ENCODE peak calls at places on chromosomes 11 and 22, in six cellular contexts. One of them, this sample, is unnamed.

GRCh38 chr11:14656536-14657457 is 13.2 kb downstream of the PDE3B start:
- DNase-seq in left ventricle myocardium inferior: no peak
- DNase-seq in GM12865: no peak
- DNase-seq in endothelial cell: no peak
- DNase-seq in RWPE1: no peak
- DNase-seq in neural crest cell: no peak
- DNase-seq in this sample: no peak

GRCh38 chr22:25362215-25362882 is 142.9 kb downstream of the CRYBB2 start:
- DNase-seq in left ventricle myocardium inferior: peak
- DNase-seq in GM12865: peak
- DNase-seq in endothelial cell: peak
- DNase-seq in RWPE1: peak
- DNase-seq in neural crest cell: peak
- DNase-seq in this sample: peak

GRCh38 chr22:42863349-42863911 is 6.4 kb upstream of the ARFGAP3 start:
- DNase-seq in left ventricle myocardium inferior: no peak
- DNase-seq in GM12865: peak
- DNase-seq in endothelial cell: no peak
- DNase-seq in RWPE1: peak
- DNase-seq in neural crest cell: no peak
- DNase-seq in this sample: no peak

GRCh38 chr22:50737728-50738648 is at the start of gene ACR:
- DNase-seq in left ventricle myocardium inferior: no peak
- DNase-seq in GM12865: no peak
- DNase-seq in endothelial cell: peak
- DNase-seq in RWPE1: no peak
- DNase-seq in neural crest cell: no peak
- DNase-seq in this sample: no peak

GRCh38 chr11:95989216-95989615 is 65.3 kb upstream of the MTMR2 start:
- DNase-seq in left ventricle myocardium inferior: no peak
- DNase-seq in GM12865: no peak
- DNase-seq in endothelial cell: no peak
- DNase-seq in RWPE1: no peak
- DNase-seq in neural crest cell: no peak
- DNase-seq in this sample: no peak

GRCh38 chr11:32386770-32387377 is 48.5 kb downstream of the WT1 start:
- DNase-seq in left ventricle myocardium inferior: no peak
- DNase-seq in GM12865: no peak
- DNase-seq in endothelial cell: no peak
- DNase-seq in RWPE1: no peak
- DNase-seq in neural crest cell: no peak
- DNase-seq in this sample: no peak

GRCh38 chr11:7599209-7599608 is 74.1 kb downstream of the CYB5R2 start:
- DNase-seq in left ventricle myocardium inferior: no peak
- DNase-seq in GM12865: no peak
- DNase-seq in endothelial cell: no peak
- DNase-seq in RWPE1: no peak
- DNase-seq in neural crest cell: no peak
- DNase-seq in this sample: no peak

GRCh38 chr22:31829505-31829904 is 75.7 kb downstream of the DEPDC5 start:
- DNase-seq in left ventricle myocardium inferior: no peak
- DNase-seq in GM12865: peak
- DNase-seq in endothelial cell: no peak
- DNase-seq in RWPE1: peak
- DNase-seq in neural crest cell: no peak
- DNase-seq in this sample: no peak

GRCh38 chr11:88068848-88069554 is 106.2 kb downstream of the RAB38 start:
- DNase-seq in left ventricle myocardium inferior: no peak
- DNase-seq in GM12865: no peak
- DNase-seq in endothelial cell: no peak
- DNase-seq in RWPE1: no peak
- DNase-seq in neural crest cell: no peak
- DNase-seq in this sample: no peak

DNA sequence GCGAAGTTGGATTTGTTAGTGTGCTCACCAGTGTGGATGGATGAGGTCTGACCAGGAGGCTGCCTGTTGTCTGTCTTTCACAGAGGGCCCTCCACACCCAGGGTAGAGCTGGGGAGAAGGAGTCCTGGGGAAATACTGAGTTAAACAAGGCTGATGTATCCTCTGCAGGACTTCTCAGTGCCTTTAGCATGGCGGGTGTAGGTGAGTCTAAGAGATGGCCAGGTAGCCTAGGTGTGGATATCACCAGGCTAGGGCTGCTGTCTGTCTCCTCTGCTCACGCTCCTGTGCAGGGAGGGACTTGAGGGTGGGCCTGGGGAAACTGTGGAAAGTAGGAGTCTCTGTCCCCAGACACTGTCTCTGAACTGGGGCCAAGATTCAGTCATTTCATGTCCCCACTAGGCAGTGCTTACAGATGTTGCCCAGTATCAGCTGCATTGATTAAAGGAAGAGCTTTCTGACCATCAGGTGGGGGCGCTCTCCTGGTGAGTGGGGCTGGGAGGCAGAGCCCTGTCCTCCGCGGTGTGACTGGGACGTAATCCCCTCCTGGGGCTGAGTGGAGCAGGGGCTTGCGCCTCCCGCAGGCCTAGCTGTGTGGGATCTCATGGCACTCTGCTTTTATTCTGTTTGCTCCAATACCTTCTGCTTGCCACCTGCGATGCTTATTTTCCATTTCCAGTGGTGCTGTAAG is 35.5 kb upstream of the CCDC188 start:
- DNase-seq in left ventricle myocardium inferior: no peak
- DNase-seq in GM12865: peak
- DNase-seq in endothelial cell: peak
- DNase-seq in RWPE1: no peak
- DNase-seq in neural crest cell: no peak
- DNase-seq in this sample: no peak
- TF ChIP-seq CTCF in left ventricle myocardium inferior: no peak
- TF ChIP-seq CTCF in GM12865: no peak
- TF ChIP-seq CTCF in endothelial cell: no peak
- TF ChIP-seq CTCF in RWPE1: no peak
- TF ChIP-seq CTCF in neural crest cell: no peak
- TF ChIP-seq CTCF in this sample: no peak

GRCh38 chr11:120954381-120954780 is 69.5 kb upstream of the TBCEL start:
- DNase-seq in left ventricle myocardium inferior: no peak
- DNase-seq in GM12865: no peak
- DNase-seq in endothelial cell: no peak
- DNase-seq in RWPE1: no peak
- DNase-seq in neural crest cell: no peak
- DNase-seq in this sample: no peak

GRCh38 chr11:120952503-120953229 is 71.2 kb upstream of the TBCEL start:
- DNase-seq in left ventricle myocardium inferior: peak
- DNase-seq in GM12865: peak
- DNase-seq in endothelial cell: peak
- DNase-seq in RWPE1: peak
- DNase-seq in neural crest cell: peak
- DNase-seq in this sample: peak

GRCh38 chr11:120956710-120957500 is 67.0 kb upstream of the TBCEL start:
- DNase-seq in left ventricle myocardium inferior: no peak
- DNase-seq in GM12865: peak
- DNase-seq in endothelial cell: no peak
- DNase-seq in RWPE1: no peak
- DNase-seq in neural crest cell: no peak
- DNase-seq in this sample: no peak

GRCh38 chr11:120950880-120951279 is 73.0 kb upstream of the TBCEL start:
- DNase-seq in left ventricle myocardium inferior: no peak
- DNase-seq in GM12865: no peak
- DNase-seq in endothelial cell: no peak
- DNase-seq in RWPE1: no peak
- DNase-seq in neural crest cell: no peak
- DNase-seq in this sample: no peak

GRCh38 chr11:120953230-120953558 is 70.7 kb upstream of the TBCEL start:
- DNase-seq in left ventricle myocardium inferior: no peak
- DNase-seq in GM12865: no peak
- DNase-seq in endothelial cell: no peak
- DNase-seq in RWPE1: no peak
- DNase-seq in neural crest cell: no peak
- DNase-seq in this sample: no peak
- TF ChIP-seq CTCF in left ventricle myocardium inferior: no peak
- TF ChIP-seq CTCF in GM12865: no peak
- TF ChIP-seq CTCF in endothelial cell: no peak
- TF ChIP-seq CTCF in RWPE1: no peak
- TF ChIP-seq CTCF in neural crest cell: no peak
- TF ChIP-seq CTCF in this sample: no peak

GRCh38 chr11:63670077-63670737 is 969 bp downstream of the ATL3 start:
- DNase-seq in left ventricle myocardium inferior: no peak
- DNase-seq in GM12865: peak
- DNase-seq in endothelial cell: no peak
- DNase-seq in RWPE1: no peak
- DNase-seq in neural crest cell: no peak
- DNase-seq in this sample: no peak

GRCh38 chr11:63671322-63672155 is at the start of gene ATL3:
- DNase-seq in left ventricle myocardium inferior: peak
- DNase-seq in GM12865: peak
- DNase-seq in endothelial cell: peak
- DNase-seq in RWPE1: peak
- DNase-seq in neural crest cell: peak
- DNase-seq in this sample: peak

GRCh38 chr11:63672156-63672463 is 934 bp upstream of the ATL3 start:
- DNase-seq in left ventricle myocardium inferior: no peak
- DNase-seq in GM12865: no peak
- DNase-seq in endothelial cell: no peak
- DNase-seq in RWPE1: no peak
- DNase-seq in neural crest cell: no peak
- DNase-seq in this sample: no peak

GRCh38 chr11:63672934-63673539 is 1.9 kb upstream of the ATL3 start:
- DNase-seq in left ventricle myocardium inferior: no peak
- DNase-seq in GM12865: no peak
- DNase-seq in endothelial cell: no peak
- DNase-seq in RWPE1: no peak
- DNase-seq in neural crest cell: no peak
- DNase-seq in this sample: no peak

GRCh38 chr11:63670738-63671321 is 346 bp downstream of the ATL3 start:
- DNase-seq in left ventricle myocardium inferior: peak
- DNase-seq in GM12865: peak
- DNase-seq in endothelial cell: peak
- DNase-seq in RWPE1: peak
- DNase-seq in neural crest cell: no peak
- DNase-seq in this sample: peak
- TF ChIP-seq CTCF in left ventricle myocardium inferior: peak
- TF ChIP-seq CTCF in GM12865: peak
- TF ChIP-seq CTCF in endothelial cell: no peak
- TF ChIP-seq CTCF in RWPE1: peak
- TF ChIP-seq CTCF in neural crest cell: no peak
- TF ChIP-seq CTCF in this sample: peak

GRCh38 chr11:63915961-63916836 is 765 bp downstream of the RCOR2 start:
- DNase-seq in left ventricle myocardium inferior: peak
- DNase-seq in GM12865: peak
- DNase-seq in endothelial cell: peak
- DNase-seq in RWPE1: no peak
- DNase-seq in neural crest cell: peak
- DNase-seq in this sample: peak
- TF ChIP-seq CTCF in left ventricle myocardium inferior: peak
- TF ChIP-seq CTCF in GM12865: peak
- TF ChIP-seq CTCF in endothelial cell: peak
- TF ChIP-seq CTCF in RWPE1: peak
- TF ChIP-seq CTCF in neural crest cell: peak
- TF ChIP-seq CTCF in this sample: peak

GRCh38 chr22:38239101-38239761 is 33.6 kb downstream of the TMEM184B start:
- DNase-seq in left ventricle myocardium inferior: no peak
- DNase-seq in GM12865: no peak
- DNase-seq in endothelial cell: no peak
- DNase-seq in RWPE1: peak
- DNase-seq in neural crest cell: no peak
- DNase-seq in this sample: no peak
- TF ChIP-seq CTCF in left ventricle myocardium inferior: peak
- TF ChIP-seq CTCF in GM12865: no peak
- TF ChIP-seq CTCF in endothelial cell: no peak
- TF ChIP-seq CTCF in RWPE1: peak
- TF ChIP-seq CTCF in neural crest cell: no peak
- TF ChIP-seq CTCF in this sample: no peak

DNA sequence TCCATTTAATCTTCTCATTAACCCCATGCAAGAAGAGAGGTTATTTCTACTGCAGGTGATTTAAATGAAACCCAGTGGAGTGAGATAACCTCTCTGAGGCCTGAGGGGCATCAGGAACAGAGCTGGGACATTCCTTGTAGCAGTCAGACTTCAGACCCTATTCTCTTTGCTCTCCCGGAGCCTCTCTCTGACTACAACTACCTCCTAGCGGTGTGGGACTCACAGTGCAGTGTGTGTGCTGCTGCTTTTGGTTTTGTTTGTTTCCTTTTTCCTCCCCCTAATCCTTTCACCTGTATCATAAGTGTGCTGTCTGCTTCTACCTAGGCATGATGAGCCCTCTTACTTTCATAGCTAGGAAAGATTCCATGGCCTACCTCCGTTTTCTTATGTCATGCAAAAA is 769.6 kb downstream of the NTM start:
- DNase-seq in left ventricle myocardium inferior: no peak
- DNase-seq in GM12865: peak
- DNase-seq in endothelial cell: no peak
- DNase-seq in RWPE1: no peak
- DNase-seq in neural crest cell: no peak
- DNase-seq in this sample: no peak
- TF ChIP-seq CTCF in left ventricle myocardium inferior: no peak
- TF ChIP-seq CTCF in GM12865: peak
- TF ChIP-seq CTCF in endothelial cell: peak
- TF ChIP-seq CTCF in RWPE1: no peak
- TF ChIP-seq CTCF in neural crest cell: peak
- TF ChIP-seq CTCF in this sample: no peak

GRCh38 chr22:29971607-29972006 is 88.6 kb downstream of the MTMR3 start:
- DNase-seq in left ventricle myocardium inferior: no peak
- DNase-seq in GM12865: no peak
- DNase-seq in endothelial cell: no peak
- DNase-seq in RWPE1: no peak
- DNase-seq in neural crest cell: no peak
- DNase-seq in this sample: no peak
- TF ChIP-seq CTCF in left ventricle myocardium inferior: no peak
- TF ChIP-seq CTCF in GM12865: no peak
- TF ChIP-seq CTCF in endothelial cell: no peak
- TF ChIP-seq CTCF in RWPE1: no peak
- TF ChIP-seq CTCF in neural crest cell: no peak
- TF ChIP-seq CTCF in this sample: no peak

GRCh38 chr22:18091916-18092526 is 14.2 kb downstream of the PEX26 start:
- DNase-seq in left ventricle myocardium inferior: peak
- DNase-seq in GM12865: peak
- DNase-seq in endothelial cell: no peak
- DNase-seq in RWPE1: no peak
- DNase-seq in neural crest cell: no peak
- DNase-seq in this sample: peak
- TF ChIP-seq CTCF in left ventricle myocardium inferior: no peak
- TF ChIP-seq CTCF in GM12865: no peak
- TF ChIP-seq CTCF in endothelial cell: no peak
- TF ChIP-seq CTCF in RWPE1: no peak
- TF ChIP-seq CTCF in neural crest cell: no peak
- TF ChIP-seq CTCF in this sample: no peak

GRCh38 chr11:97557399-97557798 is 1167.6 kb downstream of the JRKL start:
- DNase-seq in left ventricle myocardium inferior: no peak
- DNase-seq in GM12865: no peak
- DNase-seq in endothelial cell: no peak
- DNase-seq in RWPE1: no peak
- DNase-seq in neural crest cell: no peak
- DNase-seq in this sample: no peak
- TF ChIP-seq CTCF in left ventricle myocardium inferior: peak
- TF ChIP-seq CTCF in GM12865: no peak
- TF ChIP-seq CTCF in endothelial cell: no peak
- TF ChIP-seq CTCF in RWPE1: peak
- TF ChIP-seq CTCF in neural crest cell: peak
- TF ChIP-seq CTCF in this sample: no peak